ENCODE peak calls at places on chromosomes 4 and X, in seven cellular contexts. I is keratinocyte, O is heart right ventricle, Z is AG09309, S is right atrium auricular region, X is lower leg skin, D is heart left ventricle. E is an unnamed sample.

GRCh38 chr4:128502818-128503527 is 215.4 kb upstream of the PGRMC2 start:
- DNase-seq in I (no peak), O (no peak), Z (no peak), S (no peak), X (no peak), D (no peak), E (no peak)

GRCh38 chr4:156100651-156101050 is 147.0 kb upstream of the CTSO start:
- DNase-seq in I (no peak), O (no peak), Z (no peak), S (no peak), X (no peak), D (no peak), E (no peak)

GRCh38 chr4:139555705-139556070 is 331 bp downstream of the SETD7 start:
- DNase-seq in I (no peak), O (no peak), Z (no peak), S (peak), X (no peak), D (peak), E (no peak)

GRCh38 chr4:73315091-73315490 is 56.5 kb upstream of the ANKRD17 start:
- DNase-seq in I (no peak), O (no peak), Z (peak), S (no peak), X (no peak), D (no peak), E (no peak)

GRCh38 chr4:24770111-24770584 is 25.2 kb upstream of the SOD3 start:
- DNase-seq in I (peak), O (no peak), Z (peak), S (no peak), X (no peak), D (no peak), E (peak)

GRCh38 chr4:69120869-69121268 is 24.6 kb downstream of the UGT2B7 start:
- DNase-seq in I (no peak), O (no peak), Z (no peak), S (no peak), X (no peak), D (no peak), E (no peak)

GRCh38 chr4:53014881-53015280 is 152.8 kb downstream of the RASL11B start:
- DNase-seq in I (no peak), O (no peak), Z (no peak), S (no peak), X (no peak), D (no peak), E (no peak)

GRCh38 chr4:84914686-84915395 is 51.6 kb downstream of the WDFY3 start:
- DNase-seq in I (no peak), O (no peak), Z (no peak), S (no peak), X (no peak), D (no peak), E (no peak)

GRCh38 chr4:25788839-25789238 is 73.9 kb downstream of the SEL1L3 start:
- DNase-seq in I (no peak), O (no peak), Z (no peak), S (no peak), X (no peak), D (no peak), E (no peak)

GRCh38 chr4:140315032-140315826 is 58.2 kb upstream of the SCOC start:
- DNase-seq in I (no peak), O (no peak), Z (no peak), S (no peak), X (no peak), D (no peak), E (no peak)

GRCh38 chr4:184352891-184353290 is 121.5 kb downstream of the IRF2 start:
- DNase-seq in I (no peak), O (no peak), Z (no peak), S (no peak), X (no peak), D (no peak), E (no peak)

GRCh38 chrX:102934624-102935023 is 2.4 kb upstream of the RAB40AL start:
- DNase-seq in I (no peak), O (no peak), Z (no peak), S (no peak), X (peak), D (no peak), E (no peak)

GRCh38 chrX:133005038-133005437 is 46.6 kb upstream of the HS6ST2 start:
- DNase-seq in I (no peak), O (no peak), Z (no peak), S (no peak), X (no peak), D (no peak), E (no peak)

GRCh38 chr4:183966371-183966770 is 61.3 kb downstream of the STOX2 start:
- DNase-seq in I (no peak), O (no peak), Z (no peak), S (no peak), X (no peak), D (no peak), E (no peak)

GRCh38 chr4:165874799-165875371 is 1.8 kb downstream of the TLL1 start:
- DNase-seq in I (no peak), O (peak), Z (no peak), S (no peak), X (peak), D (peak), E (no peak)

GRCh38 chr4:128916832-128917231 is 107.3 kb downstream of the JADE1 start:
- DNase-seq in I (no peak), O (peak), Z (no peak), S (peak), X (peak), D (peak), E (no peak)

GRCh38 chr4:97479388-97479787 is 663.9 kb downstream of the STPG2 start:
- DNase-seq in I (no peak), O (no peak), Z (no peak), S (no peak), X (no peak), D (no peak), E (no peak)

GRCh38 chr4:70505152-70505748 is 13.1 kb upstream of the AMTN start:
- DNase-seq in I (no peak), O (peak), Z (peak), S (no peak), X (no peak), D (peak), E (peak)

GRCh38 chr4:21885241-21885640 is 63.3 kb downstream of the KCNIP4 start:
- DNase-seq in I (no peak), O (no peak), Z (peak), S (no peak), X (no peak), D (no peak), E (no peak)

GRCh38 chr4:75723117-75723801 is 1.1 kb upstream of the USO1 start:
- DNase-seq in I (peak), O (no peak), Z (no peak), S (no peak), X (no peak), D (no peak), E (no peak)

GRCh38 chr4:126778348-126778747 is 854.4 kb upstream of the INTU start:
- DNase-seq in I (no peak), O (no peak), Z (peak), S (no peak), X (no peak), D (no peak), E (no peak)

GRCh38 chr4:97720869-97721432 is 422.3 kb downstream of the STPG2 start:
- DNase-seq in I (no peak), O (no peak), Z (no peak), S (no peak), X (no peak), D (no peak), E (no peak)

GRCh38 chr4:101127176-101127790 is 220.0 kb downstream of the PPP3CA start:
- DNase-seq in I (no peak), O (no peak), Z (no peak), S (no peak), X (no peak), D (no peak), E (no peak)

GRCh38 chr4:54185380-54185779 is 43.7 kb upstream of the PDGFRA start:
- DNase-seq in I (no peak), O (no peak), Z (no peak), S (no peak), X (no peak), D (no peak), E (no peak)

GRCh38 chrX:11724122-11725017 is 33.7 kb upstream of the MSL3 start:
- DNase-seq in I (no peak), O (peak), Z (peak), S (no peak), X (no peak), D (no peak), E (peak)

GRCh38 chr4:158356331-158356730 is 146.0 kb downstream of the TMEM144 start:
- DNase-seq in I (no peak), O (no peak), Z (no peak), S (no peak), X (no peak), D (no peak), E (no peak)

GRCh38 chr4:57777871-57778270 is 667.7 kb upstream of the IGFBP7 start:
- DNase-seq in I (no peak), O (no peak), Z (no peak), S (no peak), X (no peak), D (no peak), E (no peak)

GRCh38 chr4:187172340-187172761 is 448.7 kb upstream of the FAT1 start:
- DNase-seq in I (no peak), O (no peak), Z (no peak), S (no peak), X (peak), D (no peak), E (no peak)

GRCh38 chr4:8665406-8666360 is 73.1 kb downstream of the CPZ start:
- DNase-seq in I (no peak), O (no peak), Z (no peak), S (no peak), X (no peak), D (no peak), E (no peak)

GRCh38 chr4:79757580-79757979 is 315.4 kb downstream of the ANTXR2 start:
- DNase-seq in I (no peak), O (no peak), Z (no peak), S (no peak), X (no peak), D (no peak), E (no peak)

GRCh38 chrX:2521927-2522386 is 21.2 kb upstream of the DHRSX start:
- DNase-seq in I (no peak), O (no peak), Z (no peak), S (no peak), X (no peak), D (no peak), E (no peak)

GRCh38 chr4:7375427-7375826 is 59.3 kb downstream of the PSAPL1 start:
- DNase-seq in I (no peak), O (no peak), Z (peak), S (no peak), X (peak), D (no peak), E (no peak)

GRCh38 chr4:3805731-3806130 is 39.5 kb downstream of the ADRA2C start:
- DNase-seq in I (no peak), O (no peak), Z (no peak), S (no peak), X (no peak), D (no peak), E (no peak)

GRCh38 chrX:104750146-104750699 is 184.2 kb downstream of the IL1RAPL2 start:
- DNase-seq in I (no peak), O (peak), Z (no peak), S (no peak), X (no peak), D (no peak), E (no peak)

GRCh38 chr4:109164011-109164410 is 138.4 kb downstream of the COL25A1 start:
- DNase-seq in I (no peak), O (no peak), Z (no peak), S (no peak), X (no peak), D (no peak), E (no peak)

GRCh38 chrX:54494166-54494969 is 1.7 kb downstream of the FGD1 start:
- DNase-seq in I (no peak), O (no peak), Z (no peak), S (no peak), X (no peak), D (no peak), E (no peak)

GRCh38 chr4:1011022-1011694 is at the start of gene FGFRL1:
- DNase-seq in I (no peak), O (peak), Z (peak), S (peak), X (peak), D (peak), E (peak)

GRCh38 chr4:1012031-1012739 is 759 bp downstream of the FGFRL1 start:
- DNase-seq in I (no peak), O (no peak), Z (no peak), S (no peak), X (no peak), D (no peak), E (no peak)

GRCh38 chr4:1008840-1009646 is 2.4 kb upstream of the FGFRL1 start:
- DNase-seq in I (no peak), O (peak), Z (no peak), S (no peak), X (peak), D (peak), E (no peak)

GRCh38 chr4:1009647-1010521 is 1.5 kb upstream of the FGFRL1 start:
- DNase-seq in I (no peak), O (peak), Z (no peak), S (no peak), X (peak), D (peak), E (no peak)

GRCh38 chr4:1010522-1011021 is 854 bp upstream of the FGFRL1 start:
- DNase-seq in I (peak), O (no peak), Z (peak), S (peak), X (peak), D (peak), E (peak)
- H3K4me3 ChIP-seq in I (peak), O (peak), Z (peak), S (peak), X (no peak), D (peak), E (peak)

GRCh38 chr4:39700500-39700899 is 2.6 kb downstream of the UBE2K start:
- DNase-seq in I (no peak), O (no peak), Z (no peak), S (no peak), X (no peak), D (no peak), E (no peak)
- H3K4me3 ChIP-seq in I (peak), O (no peak), Z (no peak), S (no peak), X (no peak), D (peak), E (peak)

GRCh38 chrX:120014354-120015129 is 62.9 kb downstream of the RHOXF2B start:
- DNase-seq in I (no peak), O (no peak), Z (no peak), S (no peak), X (no peak), D (no peak), E (no peak)
- H3K4me3 ChIP-seq in I (no peak), O (no peak), Z (no peak), S (peak), X (no peak), D (no peak), E (no peak)

DNA sequence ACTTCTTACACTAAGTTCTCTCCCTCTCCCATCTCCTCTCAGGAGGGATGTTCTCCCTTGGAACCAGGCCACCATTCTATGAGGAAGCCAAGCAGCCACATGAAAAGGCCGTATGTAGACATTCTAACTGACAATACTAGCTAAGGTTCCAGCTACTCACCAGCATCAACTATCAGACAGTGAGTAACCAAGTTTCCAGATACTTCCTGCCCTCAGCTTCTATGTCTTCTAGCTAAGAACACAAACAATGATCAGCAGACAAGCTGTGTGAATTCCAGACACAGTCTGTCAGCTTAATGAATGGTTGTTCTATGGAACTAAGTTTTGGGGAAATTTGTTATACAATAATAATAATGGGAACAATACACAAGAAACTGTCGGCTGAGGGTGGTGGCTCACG is 50.8 kb downstream of the SMIM14 start:
- DNase-seq in I (no peak), O (no peak), Z (no peak), S (no peak), X (no peak), D (no peak), E (peak)
- H3K4me3 ChIP-seq in I (no peak), O (no peak), Z (no peak), S (no peak), X (no peak), D (no peak), E (no peak)

GRCh38 chr4:94032754-94033153 is 174.9 kb upstream of the SMARCAD1 start:
- DNase-seq in I (no peak), O (no peak), Z (no peak), S (no peak), X (no peak), D (no peak), E (no peak)

GRCh38 chr4:94036964-94037363 is 170.7 kb upstream of the SMARCAD1 start:
- DNase-seq in I (no peak), O (no peak), Z (no peak), S (no peak), X (no peak), D (no peak), E (no peak)

GRCh38 chr4:94039226-94039625 is 168.4 kb upstream of the SMARCAD1 start:
- DNase-seq in I (no peak), O (no peak), Z (no peak), S (no peak), X (no peak), D (no peak), E (no peak)

DNA sequence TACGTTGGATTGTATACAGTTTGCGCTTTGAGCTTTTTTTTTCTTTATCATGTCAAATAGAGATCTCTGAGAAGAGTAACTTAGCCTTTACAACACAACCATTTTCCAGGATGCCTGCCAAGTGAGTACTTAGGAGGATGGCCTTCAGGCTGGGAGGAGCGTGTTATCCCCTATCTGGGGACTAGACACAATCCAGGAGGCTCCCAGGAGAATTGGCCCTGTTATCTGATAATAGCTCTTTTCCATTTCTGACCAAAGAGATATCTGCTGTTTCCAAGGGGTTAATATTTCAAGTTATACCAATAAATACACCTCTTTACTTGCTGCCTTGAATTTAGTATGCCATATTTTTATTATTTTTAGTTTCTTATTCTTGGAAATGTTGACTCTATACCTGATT is 169.5 kb upstream of the SMARCAD1 start:
- DNase-seq in I (no peak), O (no peak), Z (no peak), S (no peak), X (no peak), D (no peak), E (no peak)
- H3K4me3 ChIP-seq in I (no peak), O (no peak), Z (no peak), S (no peak), X (no peak), D (no peak), E (no peak)

GRCh38 chrX:17861496-17862011 is 456 bp upstream of the RAI2 start:
- DNase-seq in I (no peak), O (no peak), Z (no peak), S (no peak), X (no peak), D (no peak), E (no peak)
- H3K4me3 ChIP-seq in I (no peak), O (peak), Z (no peak), S (peak), X (no peak), D (peak), E (no peak)

GRCh38 chr4:168152837-168153500 is 60.6 kb downstream of the ANXA10 start:
- DNase-seq in I (no peak), O (no peak), Z (no peak), S (no peak), X (no peak), D (no peak), E (no peak)
- H3K4me3 ChIP-seq in I (no peak), O (no peak), Z (no peak), S (no peak), X (no peak), D (no peak), E (no peak)